ENCODE peak calls at places on chromosomes 16 and 17, in five cellular contexts. M, J, S, E and Y are unnamed samples.

GRCh38 chr16:10663146-10663545 is 31.6 kb downstream of the TEKT5 start:
- DNase-seq in S (no peak), E (no peak), J (peak; percentile 12), M (no peak), Y (no peak)

GRCh38 chr16:87702325-87702811 is 63.4 kb downstream of the KLHDC4 start:
- DNase-seq in S (peak; percentile 30), J (no peak), M (peak; percentile 79), E (no peak), Y (no peak)

GRCh38 chr17:5555254-5555653 is 29.1 kb downstream of the NLRP1 start:
- DNase-seq in J (no peak), M (no peak), E (no peak), S (peak; percentile 83), Y (no peak)

GRCh38 chr17:4097165-4097960 is 45.5 kb downstream of the ZZEF1 start:
- DNase-seq in M (no peak), J (no peak), E (no peak), S (no peak), Y (no peak)

GRCh38 chr17:35892091-35892637 is 12.0 kb upstream of the CCL5 start:
- DNase-seq in S (peak; percentile 12), E (no peak), M (no peak), J (no peak), Y (no peak)

GRCh38 chr17:35051183-35051578 is 12.3 kb downstream of the RFFL start:
- DNase-seq in M (no peak), E (no peak), S (no peak), J (no peak), Y (no peak)

GRCh38 chr17:66829386-66829864 is 5.5 kb upstream of the CACNG5 start:
- DNase-seq in S (peak; percentile 73), J (peak; percentile 22), E (peak; percentile 67), M (peak; percentile 87), Y (peak; percentile 75)

GRCh38 chr17:6027342-6028024 is 42.7 kb upstream of the WSCD1 start:
- DNase-seq in E (no peak), M (no peak), S (no peak), J (no peak), Y (no peak)

GRCh38 chr17:35947156-35947585 is 3.7 kb upstream of the LYZL6 start:
- DNase-seq in J (no peak), E (peak; percentile 47), M (peak; percentile 81), S (peak; percentile 21), Y (peak; percentile 17)

GRCh38 chr16:9135797-9136196 is 44.4 kb downstream of the HAPSTR1 start:
- DNase-seq in S (no peak), E (no peak), M (no peak), J (no peak), Y (no peak)

GRCh38 chr16:78402797-78403196 is 303.3 kb downstream of the WWOX start:
- DNase-seq in M (no peak), S (no peak), E (no peak), J (no peak), Y (no peak)

GRCh38 chr16:73071131-73071940 is 23.4 kb upstream of the ZFHX3 start:
- DNase-seq in J (peak; percentile 56), E (peak; percentile 68), S (no peak), M (peak; percentile 73), Y (peak; percentile 77)

GRCh38 chr16:17229766-17230165 is 241.0 kb downstream of the XYLT1 start:
- DNase-seq in J (no peak), E (no peak), M (no peak), S (no peak), Y (no peak)

GRCh38 chr16:35391328-35391727 is 1931.9 kb downstream of the TP53TG3F start:
- DNase-seq in M (peak; percentile 13), E (peak; percentile 57), S (peak; percentile 23), J (no peak), Y (peak; percentile 35)

GRCh38 chr16:14548933-14549788 is 80.9 kb downstream of the PARN start:
- DNase-seq in E (no peak), M (no peak), S (no peak), J (no peak), Y (no peak)

GRCh38 chr16:75472908-75473877 is 8.7 kb upstream of the TMEM170A start:
- DNase-seq in E (no peak), J (no peak), S (no peak), M (no peak), Y (no peak)

GRCh38 chr17:81685108-81685507 is 1.3 kb downstream of the HGS start:
- DNase-seq in E (no peak), M (no peak), S (peak; percentile 87), J (no peak), Y (no peak)

GRCh38 chr16:79525132-79525531 is 75.4 kb downstream of the MAF start:
- DNase-seq in E (no peak), M (no peak), J (peak; percentile 35), S (no peak), Y (peak; percentile 33)

GRCh38 chr16:58048914-58049696 is 23.6 kb downstream of the MMP15 start:
- DNase-seq in S (no peak), E (no peak), M (no peak), J (no peak), Y (no peak)

GRCh38 chr17:63156986-63157385 is 191.0 kb downstream of the TANC2 start:
- DNase-seq in S (no peak), E (no peak), J (no peak), M (no peak), Y (no peak)

GRCh38 chr16:84766978-84767773 is 52.6 kb upstream of the CRISPLD2 start:
- DNase-seq in E (no peak), M (no peak), J (no peak), S (no peak), Y (no peak)

GRCh38 chr16:56267888-56268287 is 76.6 kb downstream of the GNAO1 start:
- DNase-seq in M (no peak), E (no peak), S (no peak), J (no peak), Y (no peak)

GRCh38 chr17:15431201-15431600 is 36.2 kb downstream of the CDRT4 start:
- DNase-seq in E (no peak), J (no peak), M (no peak), S (no peak), Y (peak; percentile 67)

GRCh38 chr17:77638229-77638628 is 320.3 kb upstream of the TNRC6C start:
- DNase-seq in S (no peak), J (no peak), E (no peak), M (no peak), Y (no peak)

GRCh38 chr17:62713096-62713870 is 85.8 kb downstream of the MRC2 start:
- DNase-seq in E (no peak), S (no peak), M (peak; percentile 58), J (no peak), Y (no peak)

GRCh38 chr16:77657016-77657415 is 65.3 kb upstream of the NUDT7 start:
- DNase-seq in M (peak; percentile 31), E (no peak), S (peak; percentile 13), J (no peak), Y (no peak)

GRCh38 chr16:56032072-56032471 is 156.9 kb upstream of the CES5A start:
- DNase-seq in E (no peak), M (no peak), S (no peak), J (no peak), Y (no peak)

GRCh38 chr16:16190546-16190945 is 32.7 kb downstream of the ABCC6 start:
- DNase-seq in M (no peak), S (no peak), J (no peak), E (no peak), Y (no peak)

GRCh38 chr17:29167393-29168078 is 12.7 kb downstream of the MYO18A start:
- DNase-seq in J (no peak), S (no peak), E (no peak), M (no peak), Y (no peak)

GRCh38 chr17:29168079-29168758 is 12.0 kb downstream of the MYO18A start:
- DNase-seq in J (no peak), M (no peak), E (no peak), S (no peak), Y (no peak)

GRCh38 chr17:29172589-29172988 is 7.6 kb downstream of the MYO18A start:
- DNase-seq in E (peak; percentile 38), M (no peak), S (no peak), J (no peak), Y (no peak)

GRCh38 chr17:29169806-29170591 is 10.2 kb downstream of the MYO18A start:
- DNase-seq in J (no peak), S (no peak), E (no peak), M (no peak), Y (no peak)

GRCh38 chr17:29170682-29171081 is 9.5 kb downstream of the MYO18A start:
- DNase-seq in E (no peak), S (no peak), J (no peak), M (no peak), Y (no peak)
- H3K4me3 ChIP-seq in E (no peak overlapping the region), S (no peak overlapping the region), J (no peak overlapping the region), M (no peak overlapping the region), Y (no peak overlapping the region)

GRCh38 chr16:50245417-50246298 is 20.7 kb upstream of the ADCY7 start:
- DNase-seq in S (peak; percentile 45), E (peak; percentile 46), J (peak; percentile 60), M (peak; percentile 60), Y (peak; percentile 63)
- H3K27ac ChIP-seq in S (no peak overlapping the region), E (no peak overlapping the region), J (peak overlapping the region; percentile 65), M (no peak overlapping the region), Y (no peak overlapping the region)

GRCh38 chr17:68762911-68763310 is 161.7 kb upstream of the FAM20A start:
- DNase-seq in E (no peak), J (no peak), S (no peak), M (no peak), Y (no peak)

GRCh38 chr17:68759002-68759342 is 157.8 kb upstream of the FAM20A start:
- DNase-seq in S (no peak), J (no peak), E (no peak), M (no peak), Y (no peak)

GRCh38 chr17:68763551-68763950 is 162.4 kb upstream of the FAM20A start:
- DNase-seq in M (no peak), J (no peak), E (no peak), S (peak; percentile 40), Y (no peak)

GRCh38 chr17:68759343-68760140 is 158.4 kb upstream of the FAM20A start:
- DNase-seq in J (peak; percentile 86), S (peak; percentile 93), M (peak; percentile 90), E (peak; percentile 89), Y (peak; percentile 96)

DNA sequence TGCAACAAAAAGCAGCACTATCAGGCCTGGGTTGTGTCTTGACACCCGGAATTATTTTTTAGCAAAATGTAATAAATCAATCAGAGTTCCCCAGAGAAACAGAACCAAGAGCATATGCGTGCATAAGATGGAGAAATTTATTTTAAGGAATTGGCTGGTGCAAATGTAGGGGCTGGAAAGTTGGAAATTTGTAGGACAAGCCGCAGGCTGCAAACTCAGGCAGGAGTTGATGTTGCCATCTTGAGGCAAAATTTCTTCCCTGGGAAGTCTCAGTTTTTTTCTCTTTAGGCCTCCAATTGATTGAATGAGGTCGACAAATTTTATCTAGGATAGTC is 158.9 kb upstream of the FAM20A start:
- DNase-seq in M (no peak), J (no peak), E (no peak), S (no peak), Y (no peak)
- H3K4me1 ChIP-seq in M (peaks cover 6% of the 10 kb centered on the region), J (peaks cover 2% of the 10 kb centered on the region), E (peaks cover 9% of the 10 kb centered on the region), S (no peaks in the 10 kb centered on the region), Y (peaks cover 2% of the 10 kb centered on the region)

GRCh38 chr16:68553186-68553585 is 14.1 kb downstream of the ZFP90 start:
- DNase-seq in J (no peak), E (no peak), S (no peak), M (no peak), Y (no peak)
- H3K4me3 ChIP-seq in J (no peak overlapping the region), E (no peak overlapping the region), S (no peak overlapping the region), M (no peak overlapping the region), Y (no peak overlapping the region)